ENCODE peak calls at places on chromosomes 3 and 15, in nine cellular contexts. Y is PC-3; F is heart left ventricle; H is fibroblast of lung; X is prostate gland; S is effector memory CD4-positive, alpha-beta T cell; D is lung; K is astrocyte; J is OCI-LY7. B is an unnamed sample. For H3K4me1 and H3K36me3, the result is how much of the 10 kb centered on the place peaks cover.

GRCh38 chr3:189530822-189531221 is 100.4 kb upstream of the TP63 start:
- DNase-seq in J (no peak), S (no peak), K (peak), F (no peak), H (no peak), Y (peak), X (no peak), D (no peak), B (no peak)

GRCh38 chr3:71066356-71066755 is 517.2 kb downstream of the FOXP1 start:
- DNase-seq in X (no peak), Y (peak), D (no peak), H (no peak), J (peak), K (no peak), F (no peak), S (no peak), B (peak)

GRCh38 chr3:42747581-42747980 is 25.5 kb downstream of the CCDC13 start:
- DNase-seq in X (no peak), H (no peak), J (no peak), K (no peak), D (no peak), S (no peak), F (no peak), Y (no peak), B (peak)

GRCh38 chr3:24220859-24221657 is 273.6 kb downstream of the THRB start:
- DNase-seq in D (no peak), X (peak), J (no peak), Y (peak), F (no peak), H (peak), K (peak), S (no peak), B (no peak)

GRCh38 chr3:52494446-52494845 is 692 bp upstream of the STAB1 start:
- DNase-seq in S (no peak), X (no peak), F (no peak), Y (no peak), H (no peak), K (no peak), J (no peak), D (no peak), B (no peak)

GRCh38 chr3:181075098-181075497 is 85.6 kb upstream of the DNAJC19 start:
- DNase-seq in D (no peak), X (no peak), F (no peak), Y (no peak), J (no peak), S (no peak), K (no peak), H (no peak), B (no peak)

GRCh38 chr15:77002954-77003912 is 8.3 kb downstream of the PSTPIP1 start:
- DNase-seq in Y (no peak), F (no peak), X (no peak), S (peak), K (no peak), D (peak), J (peak), H (no peak), B (peak)

GRCh38 chr15:94670436-94671034 is 439.2 kb downstream of the MCTP2 start:
- DNase-seq in X (no peak), H (peak), F (no peak), S (no peak), Y (peak), J (peak), K (peak), D (no peak), B (no peak)

GRCh38 chr3:99895706-99896441 is 78.2 kb downstream of the CMSS1 start:
- DNase-seq in S (no peak), H (peak), X (no peak), Y (peak), J (no peak), K (peak), F (no peak), D (no peak), B (no peak)

GRCh38 chr15:62142736-62143135 is 22.3 kb downstream of the C2CD4B start:
- DNase-seq in J (no peak), D (no peak), H (no peak), F (no peak), K (no peak), Y (peak), X (no peak), S (no peak), B (no peak)

GRCh38 chr3:156727519-156728205 is 53.3 kb downstream of the TIPARP start:
- DNase-seq in D (no peak), H (no peak), S (no peak), X (no peak), J (peak), K (no peak), F (no peak), Y (no peak), B (no peak)

GRCh38 chr15:94380798-94381197 is 149.4 kb downstream of the MCTP2 start:
- DNase-seq in S (no peak), K (no peak), Y (no peak), J (no peak), D (no peak), X (no peak), H (no peak), F (no peak), B (no peak)

GRCh38 chr3:61804782-61805181 is 243.4 kb downstream of the PTPRG start:
- DNase-seq in Y (no peak), J (no peak), K (no peak), D (no peak), F (no peak), X (no peak), S (no peak), H (no peak), B (no peak)

GRCh38 chr3:61807865-61808276 is 246.5 kb downstream of the PTPRG start:
- DNase-seq in J (no peak), F (no peak), S (no peak), K (peak), Y (no peak), H (peak), D (no peak), X (no peak), B (no peak)

GRCh38 chr3:61808526-61808925 is 247.2 kb downstream of the PTPRG start:
- DNase-seq in H (peak), X (no peak), F (peak), S (no peak), D (no peak), K (no peak), Y (no peak), J (no peak), B (no peak)

GRCh38 chr3:61805510-61806080 is 244.2 kb downstream of the PTPRG start:
- DNase-seq in H (peak), F (no peak), D (no peak), X (no peak), S (no peak), Y (no peak), K (no peak), J (no peak), B (no peak)

GRCh38 chr3:61806810-61807209 is 245.4 kb downstream of the PTPRG start:
- DNase-seq in H (no peak), X (no peak), S (no peak), J (no peak), D (no peak), K (no peak), Y (no peak), F (no peak), B (no peak)
- H3K27ac ChIP-seq in H (no peak), X (no peak), S (no peak), J (no peak), D (no peak), K (no peak), Y (no peak), F (peak), B (no peak)

DNA sequence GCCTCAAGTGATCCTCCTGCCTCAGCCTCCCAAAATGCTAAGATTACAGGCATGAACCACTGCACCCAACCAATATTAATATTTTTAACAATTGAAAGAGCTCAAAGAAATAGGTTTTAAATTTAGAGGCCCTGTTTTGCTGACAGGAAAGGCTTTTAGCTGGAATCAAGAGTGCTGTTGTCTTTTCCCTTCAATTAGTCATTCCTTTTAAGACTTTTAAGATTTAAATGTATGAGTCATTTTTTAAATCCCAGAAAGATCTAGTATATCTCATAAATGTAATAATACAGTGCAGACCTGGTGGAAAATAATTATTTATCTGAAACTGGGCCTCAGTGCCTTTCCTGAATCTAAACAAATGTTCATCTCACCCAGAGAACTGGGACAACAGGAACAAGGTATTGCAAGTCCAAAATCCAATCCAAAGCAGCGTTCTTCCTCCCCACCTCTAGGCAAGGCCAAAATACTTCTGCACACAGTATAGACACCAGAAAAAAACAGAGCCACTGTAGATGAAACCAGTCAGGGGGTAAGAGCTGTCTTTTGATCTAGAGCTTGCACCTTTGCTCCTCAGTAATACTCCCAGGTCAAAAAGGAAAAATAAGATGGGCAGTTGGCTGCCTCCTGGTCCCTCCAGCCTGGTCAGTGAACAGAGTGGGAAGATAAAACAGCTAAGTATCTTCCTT is 14.4 kb downstream of the AGTR1 start:
- DNase-seq in H (no peak), S (no peak), K (peak), F (no peak), X (no peak), Y (peak), D (no peak), J (no peak), B (no peak)
- H3K4me1 ChIP-seq in H (under half), S (under half), K (under half), F (under half), X (under half), Y (under half), D (under half), J (under half), B (under half)

DNA sequence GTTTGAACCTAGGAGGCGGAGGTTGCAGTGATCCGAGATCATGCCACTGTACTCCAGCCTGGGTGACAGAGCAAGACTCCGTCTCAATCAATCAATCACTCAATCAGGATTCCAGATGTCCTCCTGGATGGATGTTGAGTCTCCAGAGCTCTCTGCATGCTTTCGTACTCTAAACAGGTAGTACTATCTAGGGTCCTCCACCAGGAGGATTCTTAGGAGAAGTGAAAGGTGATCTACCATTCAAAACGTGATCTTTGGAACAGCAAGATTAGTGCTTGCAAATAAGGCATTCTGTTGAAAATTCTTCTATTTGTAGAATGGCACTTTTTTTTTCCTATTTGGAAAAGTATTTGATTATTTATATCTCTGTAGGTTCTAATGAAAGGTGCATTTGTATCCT is 34.3 kb downstream of the CNOT10 start:
- DNase-seq in Y (no peak), F (no peak), K (no peak), D (no peak), J (no peak), X (no peak), H (no peak), S (no peak), B (no peak)
- H3K36me3 ChIP-seq in Y (under half), F (half or more), K (under half), D (under half), J (half or more), X (under half), H (under half), S (under half), B (under half)

GRCh38 chr15:98706986-98707385 is 58.6 kb downstream of the IGF1R start:
- DNase-seq in Y (no peak), J (no peak), S (no peak), K (no peak), X (no peak), D (no peak), F (no peak), H (no peak), B (no peak)

GRCh38 chr15:98705070-98705469 is 56.7 kb downstream of the IGF1R start:
- DNase-seq in K (no peak), H (no peak), D (no peak), S (no peak), X (no peak), J (no peak), Y (no peak), F (no peak), B (no peak)

GRCh38 chr15:98711810-98712209 is 63.5 kb downstream of the IGF1R start:
- DNase-seq in Y (no peak), X (no peak), J (no peak), S (no peak), H (no peak), F (no peak), D (no peak), K (no peak), B (no peak)

GRCh38 chr15:98706387-98706786 is 58.0 kb downstream of the IGF1R start:
- DNase-seq in D (no peak), Y (no peak), X (no peak), S (no peak), K (no peak), J (no peak), F (no peak), H (peak), B (no peak)

DNA sequence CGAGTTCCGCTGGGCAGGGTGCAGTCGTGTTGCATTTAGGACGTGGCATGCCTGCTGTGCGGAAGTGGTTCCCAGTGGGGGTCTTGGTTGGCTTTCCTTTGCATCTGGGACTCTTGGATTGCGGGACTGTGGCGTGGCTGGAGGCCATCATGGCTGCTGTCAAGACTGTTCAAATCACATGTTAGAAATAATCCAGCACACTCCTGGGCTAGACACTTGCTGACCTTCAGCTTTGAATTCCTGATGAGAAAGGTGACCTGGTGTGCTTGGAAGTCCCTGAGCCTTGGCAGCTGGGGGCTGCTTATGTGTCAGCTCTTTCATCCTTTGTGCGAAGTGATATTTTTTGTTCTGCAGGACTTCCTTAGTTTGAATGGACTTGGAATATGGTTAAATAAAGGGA is 59.9 kb downstream of the IGF1R start:
- DNase-seq in Y (no peak), J (no peak), F (no peak), X (no peak), D (no peak), H (no peak), K (no peak), S (no peak), B (no peak)
- H3K27ac ChIP-seq in Y (no peak), J (no peak), F (no peak), X (no peak), D (no peak), H (no peak), K (no peak), S (no peak), B (no peak)

GRCh38 chr15:41780727-41781126 is 6.4 kb downstream of the MAPKBP1 start:
- DNase-seq in D (no peak), H (no peak), Y (no peak), F (no peak), J (no peak), K (no peak), S (no peak), X (no peak), B (no peak)
- H3K4me1 ChIP-seq in D (under half), H (under half), Y (under half), F (under half), J (half or more), K (under half), S (under half), X (under half), B (under half)

DNA sequence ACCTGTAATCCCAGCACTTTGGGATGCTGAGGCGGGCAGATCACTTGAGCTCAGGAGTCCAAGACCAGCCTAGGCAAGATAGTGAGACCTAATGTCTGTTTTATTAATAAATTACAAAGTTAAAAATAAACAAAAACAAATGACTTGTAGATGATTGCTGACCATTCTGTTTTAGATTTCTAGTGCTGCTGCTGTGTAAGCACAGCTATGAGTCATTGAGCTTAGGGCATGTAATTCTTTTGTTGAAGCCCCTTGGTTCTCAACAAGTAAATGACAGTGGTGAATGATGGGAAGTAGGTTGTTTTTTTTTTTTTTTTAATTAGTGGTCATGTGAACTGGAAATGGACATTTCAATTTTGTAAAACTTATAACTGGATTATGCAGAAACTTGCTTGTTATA is 63.3 kb downstream of the LEO1 start:
- DNase-seq in F (no peak), D (no peak), Y (peak), J (no peak), X (no peak), H (peak), S (no peak), K (peak), B (no peak)
- H3K36me3 ChIP-seq in F (half or more), D (under half), Y (under half), J (under half), X (under half), H (under half), S (under half), K (under half), B (half or more)

DNA sequence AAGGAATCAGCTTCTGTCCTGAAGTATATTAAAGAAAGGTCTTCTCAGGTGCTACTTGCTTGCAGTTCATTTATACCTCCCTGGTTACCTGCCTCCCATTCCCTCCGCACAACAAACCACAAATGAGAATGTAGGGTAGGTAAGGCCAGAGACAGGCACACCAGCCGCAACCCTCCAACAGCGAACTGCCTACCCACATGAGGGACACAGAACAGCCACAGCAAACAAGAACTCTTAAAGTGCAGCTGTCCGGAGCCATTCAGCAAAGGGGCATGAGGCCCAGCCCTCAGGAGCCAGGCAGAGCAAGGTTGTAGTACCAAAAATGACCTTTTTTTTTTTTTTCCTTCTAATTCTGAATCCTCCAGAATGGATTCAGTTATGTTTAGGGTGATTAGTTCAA is 52.4 kb downstream of the SPSB4 start:
- DNase-seq in K (no peak), S (no peak), X (no peak), Y (no peak), F (no peak), D (no peak), J (no peak), H (no peak), B (no peak)
- H3K27ac ChIP-seq in K (no peak), S (no peak), X (no peak), Y (no peak), F (no peak), D (no peak), J (no peak), H (no peak), B (no peak)

DNA sequence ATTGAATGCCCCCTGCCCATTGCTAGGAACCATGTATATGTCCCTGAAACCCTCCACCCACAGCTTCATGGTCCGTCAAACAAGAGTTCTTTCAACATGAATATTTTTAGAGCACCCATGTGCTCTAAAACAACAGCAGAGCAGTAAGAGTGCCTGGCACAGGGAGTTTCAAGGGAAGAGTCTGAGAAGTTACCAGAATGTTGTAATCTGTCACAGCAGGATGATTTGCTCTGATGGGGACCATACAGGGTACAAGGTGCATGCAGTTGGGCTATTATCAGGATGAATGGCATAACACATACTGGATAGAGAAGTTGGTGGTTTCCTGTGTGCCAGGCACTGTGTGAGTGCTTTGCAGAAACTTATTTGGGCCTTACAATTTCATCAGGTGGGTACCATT is 27.8 kb upstream of the FLNB start:
- DNase-seq in D (no peak), X (no peak), F (no peak), S (no peak), J (no peak), K (no peak), Y (no peak), H (no peak), B (no peak)
- H3K4me1 ChIP-seq in D (under half), X (under half), F (under half), S (under half), J (half or more), K (under half), Y (half or more), H (under half), B (under half)